ENCODE peak calls at places on chromosomes 3 and 15, in seven cellular contexts. One of them, this sample, is unnamed.

GRCh38 chr3:132713977-132714727 is 8.1 kb downstream of the NPHP3 start:
- DNase-seq in WTC11: no peak
- DNase-seq in NB4: no peak
- DNase-seq in anterior cingulate cortex: no peak
- DNase-seq in BE2C: no peak
- DNase-seq in cardiac muscle cell: no peak
- DNase-seq in colonic mucosa: peak
- DNase-seq in this sample: no peak

GRCh38 chr15:31091531-31091930 is 10.0 kb downstream of the TRPM1 start:
- DNase-seq in WTC11: no peak
- DNase-seq in NB4: peak
- DNase-seq in anterior cingulate cortex: no peak
- DNase-seq in BE2C: no peak
- DNase-seq in cardiac muscle cell: no peak
- DNase-seq in colonic mucosa: no peak
- DNase-seq in this sample: peak

GRCh38 chr3:72347819-72348319 is 500.4 kb downstream of the SHQ1 start:
- DNase-seq in WTC11: peak
- DNase-seq in NB4: peak
- DNase-seq in anterior cingulate cortex: peak
- DNase-seq in BE2C: no peak
- DNase-seq in cardiac muscle cell: peak
- DNase-seq in colonic mucosa: peak
- DNase-seq in this sample: peak

GRCh38 chr3:150627557-150627956 is 24.4 kb downstream of the SELENOT start:
- DNase-seq in WTC11: no peak
- DNase-seq in NB4: no peak
- DNase-seq in anterior cingulate cortex: no peak
- DNase-seq in BE2C: no peak
- DNase-seq in cardiac muscle cell: peak
- DNase-seq in colonic mucosa: no peak
- DNase-seq in this sample: no peak

GRCh38 chr15:40062816-40063562 is 24.0 kb upstream of the SRP14 start:
- DNase-seq in WTC11: no peak
- DNase-seq in NB4: no peak
- DNase-seq in anterior cingulate cortex: no peak
- DNase-seq in BE2C: no peak
- DNase-seq in cardiac muscle cell: no peak
- DNase-seq in colonic mucosa: no peak
- DNase-seq in this sample: no peak

GRCh38 chr3:10883478-10884234 is 67.6 kb downstream of the SLC6A11 start:
- DNase-seq in WTC11: peak
- DNase-seq in NB4: peak
- DNase-seq in anterior cingulate cortex: no peak
- DNase-seq in BE2C: peak
- DNase-seq in cardiac muscle cell: peak
- DNase-seq in colonic mucosa: no peak
- DNase-seq in this sample: peak

GRCh38 chr3:66428733-66429132 is 72.1 kb downstream of the LRIG1 start:
- DNase-seq in WTC11: no peak
- DNase-seq in NB4: peak
- DNase-seq in anterior cingulate cortex: peak
- DNase-seq in BE2C: peak
- DNase-seq in cardiac muscle cell: no peak
- DNase-seq in colonic mucosa: peak
- DNase-seq in this sample: peak

GRCh38 chr3:42582474-42583070 is 805 bp upstream of the SEC22C start:
- DNase-seq in WTC11: no peak
- DNase-seq in NB4: no peak
- DNase-seq in anterior cingulate cortex: no peak
- DNase-seq in BE2C: no peak
- DNase-seq in cardiac muscle cell: no peak
- DNase-seq in colonic mucosa: no peak
- DNase-seq in this sample: no peak

GRCh38 chr15:70806992-70807712 is 43.8 kb upstream of the UACA start:
- DNase-seq in WTC11: no peak
- DNase-seq in NB4: peak
- DNase-seq in anterior cingulate cortex: no peak
- DNase-seq in BE2C: no peak
- DNase-seq in cardiac muscle cell: no peak
- DNase-seq in colonic mucosa: no peak
- DNase-seq in this sample: no peak

GRCh38 chr3:167031364-167032049 is 348.6 kb downstream of the ZBBX start:
- DNase-seq in WTC11: no peak
- DNase-seq in NB4: no peak
- DNase-seq in anterior cingulate cortex: no peak
- DNase-seq in BE2C: no peak
- DNase-seq in cardiac muscle cell: no peak
- DNase-seq in colonic mucosa: no peak
- DNase-seq in this sample: no peak

GRCh38 chr3:108008931-108009635 is 81.7 kb downstream of the CD47 start:
- DNase-seq in WTC11: no peak
- DNase-seq in NB4: no peak
- DNase-seq in anterior cingulate cortex: no peak
- DNase-seq in BE2C: no peak
- DNase-seq in cardiac muscle cell: no peak
- DNase-seq in colonic mucosa: no peak
- DNase-seq in this sample: no peak

GRCh38 chr3:130820976-130821375 is 72.9 kb upstream of the ATP2C1 start:
- DNase-seq in WTC11: no peak
- DNase-seq in NB4: peak
- DNase-seq in anterior cingulate cortex: no peak
- DNase-seq in BE2C: no peak
- DNase-seq in cardiac muscle cell: no peak
- DNase-seq in colonic mucosa: no peak
- DNase-seq in this sample: peak

GRCh38 chr3:42581709-42582473 is at the start of gene SEC22C:
- DNase-seq in WTC11: peak
- DNase-seq in NB4: peak
- DNase-seq in anterior cingulate cortex: peak
- DNase-seq in BE2C: peak
- DNase-seq in cardiac muscle cell: peak
- DNase-seq in colonic mucosa: peak
- DNase-seq in this sample: peak

GRCh38 chr15:57376695-57377477 is 581 bp downstream of the CGNL1 start:
- DNase-seq in WTC11: peak
- DNase-seq in NB4: peak
- DNase-seq in anterior cingulate cortex: no peak
- DNase-seq in BE2C: peak
- DNase-seq in cardiac muscle cell: peak
- DNase-seq in colonic mucosa: peak
- DNase-seq in this sample: no peak

GRCh38 chr3:66418432-66419052 is 82.3 kb downstream of the LRIG1 start:
- DNase-seq in WTC11: no peak
- DNase-seq in NB4: no peak
- DNase-seq in anterior cingulate cortex: peak
- DNase-seq in BE2C: no peak
- DNase-seq in cardiac muscle cell: no peak
- DNase-seq in colonic mucosa: no peak
- DNase-seq in this sample: no peak

GRCh38 chr3:57086201-57086600 is 25.7 kb downstream of the SPATA12 start:
- DNase-seq in WTC11: no peak
- DNase-seq in NB4: no peak
- DNase-seq in anterior cingulate cortex: no peak
- DNase-seq in BE2C: no peak
- DNase-seq in cardiac muscle cell: no peak
- DNase-seq in colonic mucosa: no peak
- DNase-seq in this sample: no peak

GRCh38 chr3:73601476-73601875 is 23.3 kb downstream of the PDZRN3 start:
- DNase-seq in WTC11: no peak
- DNase-seq in NB4: no peak
- DNase-seq in anterior cingulate cortex: no peak
- DNase-seq in BE2C: no peak
- DNase-seq in cardiac muscle cell: no peak
- DNase-seq in colonic mucosa: no peak
- DNase-seq in this sample: no peak

GRCh38 chr3:107674371-107674770 is 151.6 kb downstream of the BBX start:
- DNase-seq in WTC11: no peak
- DNase-seq in NB4: no peak
- DNase-seq in anterior cingulate cortex: no peak
- DNase-seq in BE2C: no peak
- DNase-seq in cardiac muscle cell: no peak
- DNase-seq in colonic mucosa: no peak
- DNase-seq in this sample: no peak

GRCh38 chr3:55202320-55202719 is 274.5 kb upstream of the LRTM1 start:
- DNase-seq in WTC11: no peak
- DNase-seq in NB4: no peak
- DNase-seq in anterior cingulate cortex: no peak
- DNase-seq in BE2C: no peak
- DNase-seq in cardiac muscle cell: no peak
- DNase-seq in colonic mucosa: no peak
- DNase-seq in this sample: peak

GRCh38 chr3:46936733-46937250 is 39.8 kb downstream of the CCDC12 start:
- DNase-seq in WTC11: no peak
- DNase-seq in NB4: no peak
- DNase-seq in anterior cingulate cortex: no peak
- DNase-seq in BE2C: no peak
- DNase-seq in cardiac muscle cell: no peak
- DNase-seq in colonic mucosa: no peak
- DNase-seq in this sample: no peak

GRCh38 chr3:14323401-14324223 is 78.8 kb upstream of the SLC6A6 start:
- DNase-seq in WTC11: no peak
- DNase-seq in NB4: no peak
- DNase-seq in anterior cingulate cortex: no peak
- DNase-seq in BE2C: no peak
- DNase-seq in cardiac muscle cell: no peak
- DNase-seq in colonic mucosa: no peak
- DNase-seq in this sample: no peak